ENCODE peak calls at places on chromosomes 4 and X, in nine cellular contexts. T is GM04504, U is NCI-H1436, O is NCI-H1048, L is BJ, Y is sciatic nerve, W is choroid plexus epithelial cell, S is hepatic stellate cell, C is left kidney. A is an unnamed sample.

GRCh38 chr4:135192746-135193535 is 991.4 kb upstream of the PABPC4L start:
- DNase-seq in U (no peak), O (no peak), L (no peak), C (no peak), Y (no peak), W (peak), T (no peak), S (peak), A (no peak)

GRCh38 chr4:171891038-171891437 is 77.8 kb downstream of the GALNTL6 start:
- DNase-seq in T (no peak), W (peak), Y (no peak), L (no peak), U (no peak), S (no peak), O (no peak), C (no peak), A (no peak)

GRCh38 chr4:22997358-22998224 is 304.9 kb downstream of the GBA3 start:
- DNase-seq in Y (no peak), L (no peak), O (no peak), U (no peak), C (no peak), W (no peak), S (no peak), T (no peak), A (no peak)

GRCh38 chr4:2331519-2332200 is 69.8 kb upstream of the MXD4 start:
- DNase-seq in U (no peak), Y (no peak), C (no peak), O (no peak), T (no peak), L (no peak), S (no peak), W (no peak), A (no peak)

GRCh38 chr4:188779586-188779985 is 640.3 kb downstream of the TRIML1 start:
- DNase-seq in Y (no peak), T (no peak), W (peak), O (no peak), U (no peak), S (no peak), C (no peak), L (no peak), A (no peak)

GRCh38 chrX:51215266-51215665 is 117.4 kb upstream of the NUDT10 start:
- DNase-seq in U (no peak), T (no peak), S (no peak), Y (no peak), O (no peak), W (no peak), C (peak), L (no peak), A (no peak)

GRCh38 chrX:132834741-132835140 is 123.7 kb downstream of the HS6ST2 start:
- DNase-seq in Y (no peak), C (no peak), S (no peak), U (no peak), T (no peak), L (no peak), W (no peak), O (no peak), A (no peak)

GRCh38 chr4:116358633-116359222 is 726.6 kb downstream of the TRAM1L1 start:
- DNase-seq in C (peak), U (peak), L (peak), W (peak), T (peak), O (peak), Y (no peak), S (peak), A (no peak)

GRCh38 chr4:54066088-54066415 is 1.6 kb upstream of the CHIC2 start:
- DNase-seq in U (no peak), T (no peak), L (no peak), W (no peak), Y (no peak), C (no peak), S (no peak), O (no peak), A (no peak)

GRCh38 chr4:182756161-182756690 is 161.0 kb downstream of the DCTD start:
- DNase-seq in S (no peak), U (no peak), O (no peak), L (no peak), Y (no peak), C (no peak), W (no peak), T (no peak), A (no peak)

GRCh38 chrX:49880668-49881067 is 1.4 kb downstream of the USP27X start:
- DNase-seq in O (no peak), W (no peak), T (no peak), Y (no peak), L (no peak), S (no peak), C (no peak), U (no peak), A (no peak)

GRCh38 chrX:18714910-18715309 is 7.5 kb downstream of the PPEF1 start:
- DNase-seq in T (no peak), U (no peak), Y (no peak), C (no peak), W (no peak), O (no peak), L (no peak), S (no peak), A (no peak)

GRCh38 chr4:10063544-10064300 is 42.4 kb upstream of the SLC2A9 start:
- DNase-seq in W (peak), L (peak), O (no peak), C (peak), Y (no peak), S (no peak), T (peak), U (no peak), A (no peak)

GRCh38 chrX:48496660-48497059 is 12.1 kb upstream of the PORCN start:
- DNase-seq in C (peak), U (no peak), S (no peak), O (no peak), T (no peak), Y (no peak), W (peak), L (no peak), A (no peak)

GRCh38 chr4:27115221-27115620 is 254.6 kb downstream of the STIM2 start:
- DNase-seq in L (no peak), W (no peak), U (no peak), O (no peak), S (no peak), C (no peak), T (no peak), Y (no peak), A (no peak)

GRCh38 chrX:20265726-20266681 is 705 bp downstream of the RPS6KA3 start:
- DNase-seq in L (no peak), U (no peak), O (no peak), C (peak), W (peak), Y (peak), S (peak), T (no peak), A (peak)

GRCh38 chr4:38664704-38665401 is 854 bp downstream of the KLF3 start:
- DNase-seq in S (peak), Y (peak), C (peak), W (peak), L (no peak), T (no peak), O (no peak), U (peak), A (peak)

GRCh38 chr4:39044947-39045734 is 12.9 kb upstream of the TMEM156 start:
- DNase-seq in W (peak), T (no peak), L (no peak), S (peak), O (no peak), C (peak), Y (no peak), U (no peak), A (no peak)

GRCh38 chrX:65697915-65698796 is 30.7 kb downstream of the MSN start:
- DNase-seq in W (peak), U (no peak), T (no peak), S (no peak), Y (no peak), O (no peak), L (no peak), C (peak), A (peak)

GRCh38 chr4:118995693-118996391 is 107.2 kb downstream of the SYNPO2 start:
- DNase-seq in U (no peak), Y (no peak), T (no peak), C (no peak), L (no peak), O (no peak), S (no peak), W (no peak), A (no peak)

GRCh38 chr4:15198070-15198727 is 195.9 kb downstream of the CPEB2 start:
- DNase-seq in Y (no peak), S (peak), C (peak), W (peak), U (no peak), O (no peak), L (no peak), T (no peak), A (no peak)

GRCh38 chrX:40099046-40099968 is 1.5 kb upstream of the BCOR start:
- DNase-seq in W (no peak), U (peak), L (no peak), C (peak), T (no peak), Y (peak), O (no peak), S (no peak), A (peak)